ENCODE peak calls at places on chromosomes 16 and 17, in four cellular contexts. K is activated naive CD8-positive, alpha-beta T cell treated with anti-CD3 and anti-CD28 coated beads, Interleukin-2, amount 50 U/mL, for 24 hours; Q is EL; V is T-helper 1 cell. A is an unnamed sample.

GRCh38 chr16:56275801-56276200 is 84.5 kb downstream of the GNAO1 start:
- DNase-seq in K (no peak), Q (no peak), V (no peak), A (no peak)

GRCh38 chr17:11954961-11955360 is 42.3 kb downstream of the ZNF18 start:
- DNase-seq in K (no peak), Q (no peak), V (no peak), A (no peak)

GRCh38 chr17:32519769-32520701 is 33.2 kb downstream of the CDK5R1 start:
- DNase-seq in K (peak; percentile 72), Q (peak; percentile 45), V (peak; percentile 42), A (no peak)

GRCh38 chr17:18184143-18185007 is 747 bp downstream of the ALKBH5 start:
- DNase-seq in K (peak; percentile 71), Q (peak; percentile 51), V (peak; percentile 73), A (peak; percentile 42)

GRCh38 chr16:88451586-88452484 is 1.2 kb upstream of the ZFPM1 start:
- DNase-seq in K (peak; percentile 42), Q (no peak), V (no peak), A (peak; percentile 50)

GRCh38 chr16:54277845-54278703 is 8.5 kb downstream of the IRX3 start:
- DNase-seq in K (no peak), Q (no peak), V (no peak), A (no peak)

GRCh38 chr17:29060475-29060874 is 17.5 kb downstream of the PIPOX start:
- DNase-seq in K (no peak), Q (no peak), V (no peak), A (no peak)

GRCh38 chr17:78019367-78019975 is 61.0 kb downstream of the TNRC6C start:
- DNase-seq in K (no peak), Q (peak; percentile 41), V (peak; percentile 52), A (peak; percentile 40)

GRCh38 chr17:78019976-78020716 is 61.6 kb downstream of the TNRC6C start:
- DNase-seq in K (no peak), Q (no peak), V (peak; percentile 71), A (no peak)

GRCh38 chr17:43483674-43484551 is at the start of gene DHX8:
- DNase-seq in K (peak; percentile 99), Q (peak; percentile 99), V (peak; percentile 98), A (peak; percentile 99)

GRCh38 chr17:19744922-19745757 is 3.0 kb downstream of the ALDH3A1 start:
- DNase-seq in K (peak; percentile 93), Q (peak; percentile 61), V (peak; percentile 77), A (peak; percentile 89)

GRCh38 chr17:57326764-57327163 is 70.4 kb downstream of the MSI2 start:
- DNase-seq in K (no peak), Q (no peak), V (no peak), A (no peak)

GRCh38 chr16:14658063-14658462 is 25.3 kb downstream of the BFAR start:
- DNase-seq in K (no peak), Q (no peak), V (peak; percentile 7), A (peak; percentile 61)

GRCh38 chr16:53054670-53055485 is at the start of gene CHD9:
- DNase-seq in K (peak; percentile 74), Q (peak; percentile 85), V (peak; percentile 83), A (peak; percentile 92)

GRCh38 chr17:19407601-19408380 is 3.2 kb upstream of the RNF112 start:
- DNase-seq in K (no peak), Q (no peak), V (no peak), A (no peak)

GRCh38 chr17:16495980-16496819 is 4.2 kb upstream of the LRRC75A start:
- DNase-seq in K (no peak), Q (no peak), V (no peak), A (no peak)

GRCh38 chr17:34997355-34997862 is 17.1 kb downstream of the LIG3 start:
- DNase-seq in K (no peak), Q (no peak), V (no peak), A (peak; percentile 44)

A was measured in ACHN.